ENCODE peak calls at places on chromosome 9, in five cellular contexts. X, P, F, U and C are unnamed samples.

GRCh38 chr9:123391233-123391632 is 35.2 kb downstream of the CRB2 start:
- DNase-seq in X (no peak), P (no peak), F (no peak), U (no peak), C (no peak)

GRCh38 chr9:127507751-127508648 is 56.7 kb downstream of the LRSAM1 start:
- DNase-seq in X (no peak), P (no peak), F (no peak), U (no peak), C (no peak)

GRCh38 chr9:70474413-70474812 is 60.0 kb upstream of the KLF9 start:
- DNase-seq in X (no peak), P (no peak), F (peak), U (no peak), C (no peak)

GRCh38 chr9:121821326-121821725 is 169.9 kb downstream of the DAB2IP start:
- DNase-seq in X (no peak), P (no peak), F (no peak), U (no peak), C (no peak)

GRCh38 chr9:121288874-121289553 is 21.1 kb downstream of the GSN start:
- DNase-seq in X (no peak), P (peak), F (peak), U (peak), C (peak)

GRCh38 chr9:32255026-32255425 is 129.4 kb upstream of the ACO1 start:
- DNase-seq in X (no peak), P (no peak), F (no peak), U (no peak), C (no peak)

GRCh38 chr9:77161966-77162365 is 15.4 kb upstream of the VPS13A start:
- DNase-seq in X (no peak), P (no peak), F (peak), U (no peak), C (no peak)

GRCh38 chr9:128203842-128204551 is 818 bp downstream of the DNM1 start:
- DNase-seq in X (peak), P (peak), F (peak), U (peak), C (peak)

GRCh38 chr9:100437860-100438805 is 11.2 kb downstream of the MSANTD3 start:
- DNase-seq in X (peak), P (peak), F (peak), U (peak), C (peak)

GRCh38 chr9:16277471-16277870 is 593.0 kb downstream of the BNC2 start:
- DNase-seq in X (no peak), P (no peak), F (no peak), U (no peak), C (no peak)

GRCh38 chr9:76396597-76396996 is 2.4 kb upstream of the RFK start:
- DNase-seq in X (no peak), P (no peak), F (no peak), U (no peak), C (no peak)

GRCh38 chr9:37281541-37281940 is 141.0 kb upstream of the GRHPR start:
- DNase-seq in X (no peak), P (no peak), F (no peak), U (no peak), C (no peak)

GRCh38 chr9:21465859-21466518 is 16.1 kb downstream of the IFNE start:
- DNase-seq in X (peak), P (peak), F (peak), U (peak), C (peak)

GRCh38 chr9:34377402-34377741 is 674 bp upstream of the MYORG start:
- DNase-seq in X (no peak), P (peak), F (no peak), U (no peak), C (no peak)

GRCh38 chr9:108386859-108387384 is 468.9 kb downstream of the ACTL7B start:
- DNase-seq in X (peak), P (peak), F (no peak), U (no peak), C (no peak)

GRCh38 chr9:12464910-12465512 is 228.2 kb upstream of the TYRP1 start:
- DNase-seq in X (peak), P (no peak), F (peak), U (peak), C (peak)

GRCh38 chr9:126474201-126474765 is 139.4 kb upstream of the LMX1B start:
- DNase-seq in X (no peak), P (peak), F (no peak), U (no peak), C (peak)

GRCh38 chr9:76658510-76659231 is 105.6 kb upstream of the PCA3 start:
- DNase-seq in X (peak), P (peak), F (peak), U (peak), C (peak)

GRCh38 chr9:113184509-113184908 is 33.7 kb downstream of the SLC31A2 start:
- DNase-seq in X (peak), P (no peak), F (no peak), U (no peak), C (no peak)

GRCh38 chr9:129336601-129337286 is 158.7 kb upstream of the IER5L start:
- DNase-seq in X (no peak), P (no peak), F (peak), U (peak), C (peak)

GRCh38 chr9:88748566-88749238 is 213.7 kb downstream of the NXNL2 start:
- DNase-seq in X (no peak), P (no peak), F (no peak), U (no peak), C (no peak)

GRCh38 chr9:127204771-127205470 is 59.7 kb upstream of the GARNL3 start:
- DNase-seq in X (peak), P (peak), F (peak), U (peak), C (peak)

GRCh38 chr9:128404579-128404978 is 16.1 kb upstream of the CERCAM start:
- DNase-seq in X (no peak), P (no peak), F (no peak), U (peak), C (no peak)

GRCh38 chr9:128085852-128086409 is 17.9 kb downstream of the SLC25A25 start:
- DNase-seq in X (no peak), P (no peak), F (no peak), U (no peak), C (no peak)

GRCh38 chr9:113624721-113625120 is 161.2 kb downstream of the RGS3 start:
- DNase-seq in X (peak), P (peak), F (peak), U (no peak), C (no peak)

GRCh38 chr9:20981486-20981885 is 50.0 kb downstream of the HACD4 start:
- DNase-seq in X (peak), P (peak), F (no peak), U (no peak), C (peak)

GRCh38 chr9:110744753-110745522 is 76.3 kb downstream of the MUSK start:
- DNase-seq in X (peak), P (peak), F (peak), U (no peak), C (peak)

GRCh38 chr9:80012557-80013330 is 441.0 kb downstream of the TLE4 start:
- DNase-seq in X (no peak), P (no peak), F (no peak), U (no peak), C (no peak)

GRCh38 chr9:109632817-109633216 is 134.7 kb upstream of the PTPN3 start:
- DNase-seq in X (no peak), P (no peak), F (no peak), U (no peak), C (no peak)

GRCh38 chr9:81490605-81491331 is 198.6 kb downstream of the TLE1 start:
- DNase-seq in X (peak), P (peak), F (no peak), U (no peak), C (peak)

GRCh38 chr9:91775011-91775707 is 174.9 kb downstream of the ROR2 start:
- DNase-seq in X (peak), P (peak), F (peak), U (peak), C (peak)